ENCODE peak calls at places on chromosomes 6 and 20, in eight cellular contexts. L is CD4-positive, CD25-positive, alpha-beta regulatory T cell; T is suprapubic skin; M is fibroblast of lung; G is A549; H is breast epithelium; J is lower lobe of right lung; B is left lung. K is an unnamed sample.

GRCh38 chr6:1738682-1739081 is 129.0 kb downstream of the FOXC1 start:
- DNase-seq in L (no peak), T (no peak), M (peak), G (no peak), H (no peak), J (no peak), B (no peak), K (no peak)

GRCh38 chr6:148261470-148261869 is 81.2 kb upstream of the SASH1 start:
- DNase-seq in L (no peak), T (no peak), M (no peak), G (no peak), H (no peak), J (no peak), B (no peak), K (no peak)

GRCh38 chr6:83853178-83853967 is at the start of gene RIPPLY2:
- DNase-seq in L (no peak), T (no peak), M (peak), G (no peak), H (no peak), J (peak), B (peak), K (no peak)

GRCh38 chr20:62088258-62089127 is 22.8 kb upstream of the TAF4 start:
- DNase-seq in L (no peak), T (no peak), M (peak), G (peak), H (no peak), J (no peak), B (no peak), K (no peak)

GRCh38 chr6:107676002-107676401 is 148.1 kb downstream of the SCML4 start:
- DNase-seq in L (no peak), T (no peak), M (no peak), G (no peak), H (no peak), J (no peak), B (no peak), K (no peak)

GRCh38 chr6:160379464-160379863 is 31.3 kb downstream of the SLC22A3 start:
- DNase-seq in L (no peak), T (no peak), M (peak), G (no peak), H (no peak), J (no peak), B (no peak), K (no peak)

GRCh38 chr20:44615876-44616603 is 33.7 kb downstream of the PKIG start:
- DNase-seq in L (no peak), T (no peak), M (no peak), G (no peak), H (no peak), J (no peak), B (no peak), K (no peak)

GRCh38 chr6:44234101-44235090 is 11.0 kb downstream of the SLC29A1 start:
- DNase-seq in L (no peak), T (peak), M (peak), G (no peak), H (peak), J (peak), B (peak), K (peak)

GRCh38 chr6:155126727-155127439 is 131.8 kb downstream of the TIAM2 start:
- DNase-seq in L (no peak), T (no peak), M (peak), G (peak), H (no peak), J (no peak), B (no peak), K (peak)

GRCh38 chr6:113644861-113645575 is 212.1 kb upstream of the MARCKS start:
- DNase-seq in L (no peak), T (no peak), M (peak), G (no peak), H (no peak), J (no peak), B (no peak), K (no peak)

DNA sequence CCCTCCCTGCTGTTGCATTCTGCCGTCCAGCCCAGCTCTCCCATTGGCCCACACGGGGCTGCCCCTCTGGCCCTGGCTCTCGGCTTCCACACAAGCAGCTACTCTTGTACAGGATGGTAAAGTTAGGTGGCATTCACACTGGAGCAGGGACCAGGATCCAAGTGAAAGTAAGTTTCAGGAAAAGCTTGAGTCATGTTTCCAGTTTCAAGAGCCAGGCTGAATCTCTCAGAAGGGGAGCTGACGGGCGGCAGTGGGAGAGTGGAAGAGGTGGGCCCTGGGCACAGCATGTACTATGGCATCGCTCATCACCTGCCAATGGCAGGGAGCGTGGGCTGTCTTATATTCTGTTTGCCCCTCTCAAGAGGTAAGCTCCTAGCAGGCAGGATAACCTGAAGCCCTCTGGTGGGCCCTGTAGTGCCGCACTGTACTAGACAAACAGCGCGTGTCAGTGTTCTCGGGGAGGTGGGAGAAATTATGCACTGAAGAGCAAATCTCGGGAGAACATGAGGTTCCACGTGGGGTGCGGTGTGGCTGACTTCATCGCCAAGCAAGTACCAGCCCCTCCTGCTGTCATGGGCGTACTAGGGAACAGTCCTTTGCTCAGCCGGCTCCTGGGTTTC is 241.5 kb downstream of the NRN1 start:
- DNase-seq in L (no peak), T (no peak), M (no peak), G (no peak), H (no peak), J (no peak), B (no peak), K (peak)
- H3K27ac ChIP-seq in L (no peak), T (peak), M (no peak), G (no peak), H (no peak), J (no peak), B (no peak), K (peak)

GRCh38 chr6:33975631-33976424 is 170.1 kb downstream of the GRM4 start:
- DNase-seq in L (no peak), T (peak), M (no peak), G (no peak), H (peak), J (no peak), B (peak), K (no peak)

GRCh38 chr6:33974471-33974870 is 170.7 kb upstream of the MLN start:
- DNase-seq in L (no peak), T (peak), M (no peak), G (no peak), H (no peak), J (no peak), B (no peak), K (no peak)

GRCh38 chr6:33976425-33977360 is 169.2 kb downstream of the GRM4 start:
- DNase-seq in L (no peak), T (peak), M (no peak), G (no peak), H (peak), J (no peak), B (no peak), K (no peak)

GRCh38 chr6:33971580-33971979 is 167.8 kb upstream of the MLN start:
- DNase-seq in L (no peak), T (no peak), M (no peak), G (no peak), H (no peak), J (no peak), B (no peak), K (no peak)

GRCh38 chr6:33974030-33974429 is 170.2 kb upstream of the MLN start:
- DNase-seq in L (no peak), T (no peak), M (no peak), G (no peak), H (no peak), J (no peak), B (no peak), K (no peak)
- H3K27ac ChIP-seq in L (no peak), T (no peak), M (no peak), G (no peak), H (no peak), J (no peak), B (no peak), K (no peak)

GRCh38 chr6:157668034-157668401 is 155.0 kb upstream of the SNX9 start:
- DNase-seq in L (no peak), T (no peak), M (no peak), G (no peak), H (no peak), J (no peak), B (no peak), K (no peak)
- H3K27ac ChIP-seq in L (no peak), T (no peak), M (no peak), G (no peak), H (no peak), J (no peak), B (no peak), K (no peak)

GRCh38 chr20:38208088-38208487 is 43.0 kb upstream of the TGM2 start:
- DNase-seq in L (no peak), T (peak), M (no peak), G (no peak), H (no peak), J (no peak), B (no peak), K (peak)
- H3K27ac ChIP-seq in L (no peak), T (no peak), M (no peak), G (peak), H (no peak), J (no peak), B (no peak), K (no peak)

GRCh38 chr6:110816110-110816409 is 791 bp upstream of the CDK19 start:
- DNase-seq in L (no peak), T (no peak), M (no peak), G (no peak), H (no peak), J (no peak), B (no peak), K (no peak)
- H3K27ac ChIP-seq in L (peak), T (peak), M (peak), G (peak), H (peak), J (peak), B (peak), K (peak)

DNA sequence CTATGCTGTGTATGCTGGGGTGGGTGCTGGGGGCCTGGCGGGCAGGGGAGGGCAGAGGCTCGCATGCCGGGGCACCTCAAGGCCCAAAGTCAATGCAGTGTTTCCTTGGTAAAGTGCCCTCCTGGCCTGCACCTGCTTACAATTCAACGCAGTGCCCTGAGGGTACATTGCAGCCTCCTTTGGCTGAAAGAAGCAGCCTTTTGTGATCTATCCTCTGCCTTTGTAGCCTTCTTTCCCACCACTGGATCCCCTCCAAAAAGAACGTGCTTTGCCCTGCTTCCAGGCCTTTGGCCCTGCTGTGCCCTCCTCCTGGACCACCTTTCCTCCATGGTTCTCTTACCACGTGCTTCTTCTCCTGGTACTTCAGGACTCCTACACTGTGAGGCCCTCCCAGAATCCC is 113.6 kb upstream of the PTPN1 start:
- DNase-seq in L (no peak), T (no peak), M (no peak), G (no peak), H (no peak), J (no peak), B (no peak), K (no peak)
- H3K27ac ChIP-seq in L (no peak), T (no peak), M (no peak), G (peak), H (no peak), J (peak), B (no peak), K (peak)

DNA sequence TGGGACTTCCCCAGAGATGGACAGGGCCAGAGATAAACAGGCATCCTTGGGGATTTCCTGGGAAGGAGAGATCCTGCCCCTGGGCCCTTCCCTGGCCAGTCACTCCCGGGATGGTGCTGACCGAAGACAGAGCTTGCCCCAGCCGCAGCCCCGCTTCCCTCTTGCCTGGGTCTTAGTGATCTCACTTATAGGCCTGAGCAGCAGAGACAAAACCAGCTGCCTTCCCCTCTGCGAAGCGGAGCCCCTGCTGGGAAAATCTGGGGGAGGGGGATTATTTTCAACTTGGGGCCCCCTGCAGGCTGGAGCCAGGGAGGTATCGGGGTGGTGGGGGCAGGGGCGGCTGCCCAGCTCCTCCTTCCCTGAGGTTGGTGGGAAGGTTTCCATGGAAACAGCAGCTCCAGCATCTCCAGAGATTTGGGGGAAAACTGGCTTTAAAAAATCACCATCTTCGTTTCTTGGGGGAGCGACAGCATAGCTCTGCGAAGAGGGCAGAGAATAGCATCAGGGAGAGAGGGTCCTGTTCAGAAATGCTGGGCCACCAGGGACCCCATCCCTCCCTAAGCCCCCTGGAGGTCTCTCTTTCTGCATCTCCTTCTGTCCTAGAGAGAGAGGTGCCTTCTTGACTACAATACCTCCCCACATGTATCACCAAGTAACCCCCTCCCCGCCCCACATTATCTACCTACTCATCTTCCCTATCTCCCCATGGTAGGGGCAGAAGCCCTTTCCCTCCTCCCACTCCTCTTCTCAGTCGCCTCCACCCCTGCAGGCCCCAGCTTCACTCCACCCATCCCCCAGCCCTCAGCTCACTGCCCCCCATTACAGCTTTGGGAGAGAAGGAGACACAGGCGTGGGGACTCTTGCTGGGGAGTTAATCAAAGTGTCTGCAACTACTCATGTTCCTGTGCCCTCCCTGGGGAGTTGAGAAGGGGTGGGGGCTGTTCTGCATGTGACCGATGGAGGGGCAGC is 88.4 kb upstream of the CCDC167 start:
- DNase-seq in L (no peak), T (no peak), M (no peak), G (no peak), H (no peak), J (no peak), B (peak), K (no peak)
- H3K27ac ChIP-seq in L (no peak), T (no peak), M (no peak), G (no peak), H (no peak), J (no peak), B (no peak), K (no peak)

DNA sequence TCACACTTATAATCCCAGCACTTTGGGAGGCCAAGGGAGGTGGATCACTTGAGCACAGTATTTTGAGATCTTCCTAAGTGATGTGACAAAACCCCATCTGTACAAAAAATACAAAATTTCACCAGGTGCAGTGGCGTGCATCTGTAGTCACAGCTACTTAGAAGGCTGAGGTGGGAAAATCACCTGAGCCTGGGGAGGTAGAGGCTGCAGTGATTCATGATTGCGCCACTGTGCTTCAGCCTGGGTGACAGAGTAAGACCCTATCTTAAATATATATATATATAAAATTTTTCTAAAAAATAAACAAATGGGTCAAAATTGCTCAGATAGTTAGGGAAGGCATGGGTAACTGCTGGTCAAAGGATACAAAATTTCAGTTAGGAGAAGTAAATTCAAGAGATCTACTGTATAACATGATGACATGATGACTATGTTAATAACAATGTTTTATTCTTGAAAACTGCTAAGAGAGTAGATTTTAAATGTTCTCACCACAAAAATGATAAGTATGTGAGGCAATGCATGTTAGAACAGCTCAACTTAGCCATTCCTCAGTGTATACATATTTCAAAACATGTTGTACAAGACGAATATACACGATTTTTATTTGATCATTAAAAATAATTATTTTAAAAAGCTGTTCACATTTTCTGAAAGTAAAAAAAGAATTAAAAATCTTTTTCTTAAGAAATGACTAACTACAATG is 24.4 kb downstream of the TBC1D32 start:
- DNase-seq in L (no peak), T (no peak), M (peak), G (no peak), H (no peak), J (no peak), B (no peak), K (no peak)
- H3K27ac ChIP-seq in L (no peak), T (no peak), M (peak), G (no peak), H (no peak), J (no peak), B (no peak), K (no peak)

GRCh38 chr20:48782073-48782472 is 45.7 kb downstream of the PREX1 start:
- DNase-seq in L (no peak), T (no peak), M (no peak), G (no peak), H (no peak), J (no peak), B (no peak), K (no peak)
- H3K27ac ChIP-seq in L (peak), T (no peak), M (no peak), G (no peak), H (no peak), J (no peak), B (no peak), K (no peak)

K was measured in ascending aorta.